ENCODE peak calls at places on chromosomes 5 and 9, in four cellular contexts. D, X, U and W are unnamed samples.

GRCh38 chr5:86880344-86880743 is 262.6 kb downstream of the COX7C start:
- DNase-seq in U (no peak), X (no peak), D (no peak), W (no peak)

GRCh38 chr5:143796753-143797152 is 15.2 kb upstream of the HMHB1 start:
- DNase-seq in X (no peak), D (no peak), U (no peak), W (no peak)

GRCh38 chr9:129178983-129179382 is 922 bp upstream of the IER5L start:
- DNase-seq in X (no peak), D (no peak), U (peak; percentile 86), W (no peak)

GRCh38 chr5:179974946-179975712 is 67.4 kb upstream of the TBC1D9B start:
- DNase-seq in D (no peak), X (peak; percentile 39), U (peak; percentile 18), W (no peak)

GRCh38 chr9:87885484-87886189 is 3.0 kb downstream of the SPATA31E1 start:
- DNase-seq in D (no peak), X (no peak), U (no peak), W (no peak)

GRCh38 chr5:131661931-131662330 is 26.9 kb upstream of the RAPGEF6 start:
- DNase-seq in D (no peak), U (no peak), X (no peak), W (no peak)

GRCh38 chr5:78162253-78162862 is 132.1 kb downstream of the AP3B1 start:
- DNase-seq in U (peak; percentile 17), D (peak; percentile 25), X (peak; percentile 16), W (no peak)

GRCh38 chr9:4547016-4547415 is 56.7 kb downstream of the SLC1A1 start:
- DNase-seq in D (peak; percentile 77), U (no peak), X (no peak), W (no peak)

GRCh38 chr9:18327106-18327505 is 146.8 kb upstream of the ADAMTSL1 start:
- DNase-seq in U (no peak), X (no peak), D (no peak), W (no peak)

GRCh38 chr5:113520429-113520828 is 6.9 kb downstream of the YTHDC2 start:
- DNase-seq in D (no peak), X (no peak), U (no peak), W (no peak)

GRCh38 chr5:15929616-15930303 is 249.8 kb downstream of the MARCHF11 start:
- DNase-seq in D (no peak), U (no peak), X (no peak), W (no peak)

GRCh38 chr5:143314664-143315063 is 88.8 kb downstream of the NR3C1 start:
- DNase-seq in D (peak; percentile 39), X (no peak), U (no peak), W (no peak)

GRCh38 chr9:24118170-24118569 is 292.1 kb upstream of the ELAVL2 start:
- DNase-seq in D (no peak), X (no peak), U (no peak), W (no peak)

GRCh38 chr5:38601133-38601842 is 44.8 kb upstream of the LIFR start:
- DNase-seq in X (no peak), D (no peak), U (no peak), W (no peak)

GRCh38 chr9:127991017-127991756 is 10.4 kb upstream of the EEIG1 start:
- DNase-seq in D (peak; percentile 58), X (no peak), U (no peak), W (no peak)